ENCODE peak calls at places on chromosomes 2 and 18, in seven cellular contexts. One of them, this sample, is unnamed.

GRCh38 chr2:162297925-162298552 is 20.4 kb downstream of the IFIH1 start:
- DNase-seq in mammary epithelial cell: peak; percentile 58
- DNase-seq in stomach: peak; percentile 60
- DNase-seq in substantia nigra: no peak
- DNase-seq in IMR-90: peak; percentile 81
- DNase-seq in dorsolateral prefrontal cortex: peak; percentile 45
- DNase-seq in prostate gland: peak; percentile 76
- DNase-seq in this sample: no peak

GRCh38 chr2:97662386-97662894 is 1.4 kb downstream of the ACTR1B start:
- DNase-seq in mammary epithelial cell: no peak
- DNase-seq in stomach: no peak
- DNase-seq in substantia nigra: no peak
- DNase-seq in IMR-90: no peak
- DNase-seq in dorsolateral prefrontal cortex: no peak
- DNase-seq in prostate gland: no peak
- DNase-seq in this sample: peak; percentile 59

GRCh38 chr2:68828887-68829708 is 42.1 kb downstream of the BMP10 start:
- DNase-seq in mammary epithelial cell: peak; percentile 88
- DNase-seq in stomach: peak; percentile 94
- DNase-seq in substantia nigra: peak; percentile 84
- DNase-seq in IMR-90: peak; percentile 96
- DNase-seq in dorsolateral prefrontal cortex: peak; percentile 25
- DNase-seq in prostate gland: peak; percentile 95
- DNase-seq in this sample: peak; percentile 97

GRCh38 chr2:12169060-12169406 is 422.6 kb downstream of the LPIN1 start:
- DNase-seq in mammary epithelial cell: peak; percentile 15
- DNase-seq in stomach: no peak
- DNase-seq in substantia nigra: no peak
- DNase-seq in IMR-90: peak; percentile 82
- DNase-seq in dorsolateral prefrontal cortex: no peak
- DNase-seq in prostate gland: no peak
- DNase-seq in this sample: no peak

GRCh38 chr18:25042641-25043051 is 309.3 kb downstream of the ZNF521 start:
- DNase-seq in mammary epithelial cell: no peak
- DNase-seq in stomach: no peak
- DNase-seq in substantia nigra: no peak
- DNase-seq in IMR-90: no peak
- DNase-seq in dorsolateral prefrontal cortex: peak; percentile 66
- DNase-seq in prostate gland: no peak
- DNase-seq in this sample: no peak

GRCh38 chr2:50614056-50614455 is 417.9 kb downstream of the NRXN1 start:
- DNase-seq in mammary epithelial cell: peak; percentile 10
- DNase-seq in stomach: no peak
- DNase-seq in substantia nigra: no peak
- DNase-seq in IMR-90: peak; percentile 59
- DNase-seq in dorsolateral prefrontal cortex: no peak
- DNase-seq in prostate gland: no peak
- DNase-seq in this sample: no peak

GRCh38 chr18:111292-112014 is 46.9 kb upstream of the USP14 start:
- DNase-seq in mammary epithelial cell: peak; percentile 66
- DNase-seq in stomach: peak; percentile 75
- DNase-seq in substantia nigra: no peak
- DNase-seq in IMR-90: peak; percentile 40
- DNase-seq in dorsolateral prefrontal cortex: peak; percentile 66
- DNase-seq in prostate gland: peak; percentile 56
- DNase-seq in this sample: no peak

GRCh38 chr18:5414546-5414945 is 119.0 kb upstream of the ZBTB14 start:
- DNase-seq in mammary epithelial cell: no peak
- DNase-seq in stomach: no peak
- DNase-seq in substantia nigra: no peak
- DNase-seq in IMR-90: no peak
- DNase-seq in dorsolateral prefrontal cortex: no peak
- DNase-seq in prostate gland: no peak
- DNase-seq in this sample: no peak

GRCh38 chr2:71620851-71621251 is 167.5 kb downstream of the DYSF start:
- DNase-seq in mammary epithelial cell: no peak
- DNase-seq in stomach: peak; percentile 11
- DNase-seq in substantia nigra: no peak
- DNase-seq in IMR-90: no peak
- DNase-seq in dorsolateral prefrontal cortex: no peak
- DNase-seq in prostate gland: peak; percentile 1
- DNase-seq in this sample: peak; percentile 52

GRCh38 chr2:50711714-50712113 is 320.2 kb downstream of the NRXN1 start:
- DNase-seq in mammary epithelial cell: no peak
- DNase-seq in stomach: no peak
- DNase-seq in substantia nigra: no peak
- DNase-seq in IMR-90: no peak
- DNase-seq in dorsolateral prefrontal cortex: no peak
- DNase-seq in prostate gland: no peak
- DNase-seq in this sample: no peak

GRCh38 chr18:3973191-3973590 is 481.9 kb downstream of the DLGAP1 start:
- DNase-seq in mammary epithelial cell: no peak
- DNase-seq in stomach: no peak
- DNase-seq in substantia nigra: no peak
- DNase-seq in IMR-90: no peak
- DNase-seq in dorsolateral prefrontal cortex: no peak
- DNase-seq in prostate gland: no peak
- DNase-seq in this sample: no peak

GRCh38 chr18:59818769-59819168 is 81.0 kb upstream of the PMAIP1 start:
- DNase-seq in mammary epithelial cell: no peak
- DNase-seq in stomach: no peak
- DNase-seq in substantia nigra: no peak
- DNase-seq in IMR-90: no peak
- DNase-seq in dorsolateral prefrontal cortex: no peak
- DNase-seq in prostate gland: no peak
- DNase-seq in this sample: no peak

GRCh38 chr18:12765127-12765526 is 62.3 kb downstream of the PSMG2 start:
- DNase-seq in mammary epithelial cell: no peak
- DNase-seq in stomach: no peak
- DNase-seq in substantia nigra: no peak
- DNase-seq in IMR-90: no peak
- DNase-seq in dorsolateral prefrontal cortex: no peak
- DNase-seq in prostate gland: no peak
- DNase-seq in this sample: no peak

GRCh38 chr2:127098711-127099110 is 8.2 kb downstream of the BIN1 start:
- DNase-seq in mammary epithelial cell: no peak
- DNase-seq in stomach: no peak
- DNase-seq in substantia nigra: no peak
- DNase-seq in IMR-90: no peak
- DNase-seq in dorsolateral prefrontal cortex: no peak
- DNase-seq in prostate gland: no peak
- DNase-seq in this sample: no peak

GRCh38 chr18:2903006-2903405 is 56.2 kb downstream of the EMILIN2 start:
- DNase-seq in mammary epithelial cell: peak; percentile 23
- DNase-seq in stomach: no peak
- DNase-seq in substantia nigra: no peak
- DNase-seq in IMR-90: peak; percentile 61
- DNase-seq in dorsolateral prefrontal cortex: no peak
- DNase-seq in prostate gland: no peak
- DNase-seq in this sample: peak; percentile 77

GRCh38 chr2:74593826-74594467 is 39.4 kb downstream of the DOK1 start:
- DNase-seq in mammary epithelial cell: no peak
- DNase-seq in stomach: no peak
- DNase-seq in substantia nigra: no peak
- DNase-seq in IMR-90: no peak
- DNase-seq in dorsolateral prefrontal cortex: no peak
- DNase-seq in prostate gland: no peak
- DNase-seq in this sample: no peak

GRCh38 chr18:50654211-50654610 is 94.3 kb downstream of the MAPK4 start:
- DNase-seq in mammary epithelial cell: no peak
- DNase-seq in stomach: no peak
- DNase-seq in substantia nigra: no peak
- DNase-seq in IMR-90: no peak
- DNase-seq in dorsolateral prefrontal cortex: no peak
- DNase-seq in prostate gland: no peak
- DNase-seq in this sample: no peak

GRCh38 chr2:31324000-31324633 is 90.2 kb downstream of the EHD3 start:
- DNase-seq in mammary epithelial cell: peak; percentile 44
- DNase-seq in stomach: no peak
- DNase-seq in substantia nigra: no peak
- DNase-seq in IMR-90: no peak
- DNase-seq in dorsolateral prefrontal cortex: no peak
- DNase-seq in prostate gland: no peak
- DNase-seq in this sample: no peak

GRCh38 chr2:106282816-106283215 is 88.7 kb upstream of the UXS1 start:
- DNase-seq in mammary epithelial cell: no peak
- DNase-seq in stomach: no peak
- DNase-seq in substantia nigra: no peak
- DNase-seq in IMR-90: no peak
- DNase-seq in dorsolateral prefrontal cortex: no peak
- DNase-seq in prostate gland: no peak
- DNase-seq in this sample: no peak

GRCh38 chr2:150732064-150732463 is 244.6 kb upstream of the RND3 start:
- DNase-seq in mammary epithelial cell: peak; percentile 51
- DNase-seq in stomach: no peak
- DNase-seq in substantia nigra: no peak
- DNase-seq in IMR-90: peak; percentile 86
- DNase-seq in dorsolateral prefrontal cortex: no peak
- DNase-seq in prostate gland: no peak
- DNase-seq in this sample: no peak

GRCh38 chr18:3458378-3458777 is 8.4 kb downstream of the TGIF1 start:
- DNase-seq in mammary epithelial cell: no peak
- DNase-seq in stomach: no peak
- DNase-seq in substantia nigra: no peak
- DNase-seq in IMR-90: peak; percentile 19
- DNase-seq in dorsolateral prefrontal cortex: no peak
- DNase-seq in prostate gland: no peak
- DNase-seq in this sample: no peak

GRCh38 chr2:159961005-159961404 is 101.4 kb downstream of the PLA2R1 start:
- DNase-seq in mammary epithelial cell: peak; percentile 40
- DNase-seq in stomach: no peak
- DNase-seq in substantia nigra: no peak
- DNase-seq in IMR-90: no peak
- DNase-seq in dorsolateral prefrontal cortex: no peak
- DNase-seq in prostate gland: no peak
- DNase-seq in this sample: no peak

GRCh38 chr2:157182834-157183396 is 74.6 kb upstream of the GALNT5 start:
- DNase-seq in mammary epithelial cell: peak; percentile 87
- DNase-seq in stomach: no peak
- DNase-seq in substantia nigra: no peak
- DNase-seq in IMR-90: peak; percentile 97
- DNase-seq in dorsolateral prefrontal cortex: no peak
- DNase-seq in prostate gland: no peak
- DNase-seq in this sample: no peak

GRCh38 chr2:221102896-221103688 is 469.0 kb downstream of the EPHA4 start:
- DNase-seq in mammary epithelial cell: no peak
- DNase-seq in stomach: no peak
- DNase-seq in substantia nigra: no peak
- DNase-seq in IMR-90: no peak
- DNase-seq in dorsolateral prefrontal cortex: no peak
- DNase-seq in prostate gland: no peak
- DNase-seq in this sample: no peak

GRCh38 chr2:235049069-235049468 is 97.3 kb downstream of the SH3BP4 start:
- DNase-seq in mammary epithelial cell: no peak
- DNase-seq in stomach: peak; percentile 88
- DNase-seq in substantia nigra: no peak
- DNase-seq in IMR-90: no peak
- DNase-seq in dorsolateral prefrontal cortex: no peak
- DNase-seq in prostate gland: no peak
- DNase-seq in this sample: peak; percentile 66
- H3K27ac ChIP-seq in mammary epithelial cell: no peak overlapping the region
- H3K27ac ChIP-seq in stomach: peak overlapping the region; percentile 86
- H3K27ac ChIP-seq in substantia nigra: no peak overlapping the region
- H3K27ac ChIP-seq in IMR-90: no peak overlapping the region
- H3K27ac ChIP-seq in dorsolateral prefrontal cortex: no peak overlapping the region
- H3K27ac ChIP-seq in prostate gland: no peak overlapping the region
- H3K27ac ChIP-seq in this sample: no peak overlapping the region

GRCh38 chr2:198697218-198697617 is 760.5 kb downstream of the SATB2 start:
- DNase-seq in mammary epithelial cell: no peak
- DNase-seq in stomach: no peak
- DNase-seq in substantia nigra: no peak
- DNase-seq in IMR-90: no peak
- DNase-seq in dorsolateral prefrontal cortex: no peak
- DNase-seq in prostate gland: no peak
- DNase-seq in this sample: no peak
- H3K27ac ChIP-seq in mammary epithelial cell: no peak overlapping the region
- H3K27ac ChIP-seq in stomach: no peak overlapping the region
- H3K27ac ChIP-seq in substantia nigra: no peak overlapping the region
- H3K27ac ChIP-seq in IMR-90: no peak overlapping the region
- H3K27ac ChIP-seq in dorsolateral prefrontal cortex: no peak overlapping the region
- H3K27ac ChIP-seq in prostate gland: no peak overlapping the region
- H3K27ac ChIP-seq in this sample: no peak overlapping the region

GRCh38 chr2:88599527-88599926 is 27.7 kb downstream of the EIF2AK3 start:
- DNase-seq in mammary epithelial cell: no peak
- DNase-seq in stomach: no peak
- DNase-seq in substantia nigra: no peak
- DNase-seq in IMR-90: no peak
- DNase-seq in dorsolateral prefrontal cortex: no peak
- DNase-seq in prostate gland: no peak
- DNase-seq in this sample: no peak

GRCh38 chr2:88601302-88601701 is 26.0 kb downstream of the EIF2AK3 start:
- DNase-seq in mammary epithelial cell: no peak
- DNase-seq in stomach: no peak
- DNase-seq in substantia nigra: no peak
- DNase-seq in IMR-90: peak; percentile 61
- DNase-seq in dorsolateral prefrontal cortex: no peak
- DNase-seq in prostate gland: no peak
- DNase-seq in this sample: no peak

GRCh38 chr2:88597168-88597567 is 30.1 kb downstream of the EIF2AK3 start:
- DNase-seq in mammary epithelial cell: no peak
- DNase-seq in stomach: no peak
- DNase-seq in substantia nigra: no peak
- DNase-seq in IMR-90: no peak
- DNase-seq in dorsolateral prefrontal cortex: no peak
- DNase-seq in prostate gland: no peak
- DNase-seq in this sample: no peak

GRCh38 chr2:88602022-88602421 is 25.2 kb downstream of the EIF2AK3 start:
- DNase-seq in mammary epithelial cell: no peak
- DNase-seq in stomach: no peak
- DNase-seq in substantia nigra: no peak
- DNase-seq in IMR-90: no peak
- DNase-seq in dorsolateral prefrontal cortex: no peak
- DNase-seq in prostate gland: no peak
- DNase-seq in this sample: no peak

DNA sequence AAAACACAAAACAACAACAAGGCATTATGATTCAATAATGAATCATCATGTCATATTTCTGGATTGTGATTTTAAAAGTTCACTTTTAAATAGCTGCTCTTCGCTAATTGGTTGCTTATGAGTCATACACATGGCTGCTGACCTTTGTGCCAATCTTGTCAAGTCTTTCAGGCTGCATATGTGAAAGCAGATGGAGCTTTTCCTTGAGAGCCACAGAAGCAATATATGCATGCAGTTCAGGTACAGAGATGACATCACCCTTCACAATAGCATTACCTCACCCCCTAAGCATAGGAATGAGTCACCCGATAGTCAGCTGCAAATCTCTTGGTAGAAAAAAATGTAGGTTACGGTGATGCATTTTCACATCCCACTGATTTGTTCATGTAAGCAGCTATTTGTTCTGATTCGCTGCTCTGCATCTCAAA is 27.2 kb downstream of the EIF2AK3 start:
- DNase-seq in mammary epithelial cell: peak; percentile 98
- DNase-seq in stomach: peak; percentile 35
- DNase-seq in substantia nigra: no peak
- DNase-seq in IMR-90: peak; percentile 99
- DNase-seq in dorsolateral prefrontal cortex: peak; percentile 5
- DNase-seq in prostate gland: no peak
- DNase-seq in this sample: no peak
- H3K27ac ChIP-seq in mammary epithelial cell: peak overlapping the region; percentile 72
- H3K27ac ChIP-seq in stomach: peak overlapping the region; percentile 55
- H3K27ac ChIP-seq in substantia nigra: no peak overlapping the region
- H3K27ac ChIP-seq in IMR-90: no peak overlapping the region
- H3K27ac ChIP-seq in dorsolateral prefrontal cortex: peak overlapping the region; percentile 35
- H3K27ac ChIP-seq in prostate gland: peak overlapping the region; percentile 11
- H3K27ac ChIP-seq in this sample: peak overlapping the region; percentile 5

GRCh38 chr2:215434447-215435260 is 1.2 kb downstream of the FN1 start:
- DNase-seq in mammary epithelial cell: no peak
- DNase-seq in stomach: no peak
- DNase-seq in substantia nigra: no peak
- DNase-seq in IMR-90: no peak
- DNase-seq in dorsolateral prefrontal cortex: no peak
- DNase-seq in prostate gland: no peak
- DNase-seq in this sample: no peak
- H3K27ac ChIP-seq in mammary epithelial cell: peak overlapping the region; percentile 76
- H3K27ac ChIP-seq in stomach: peak overlapping the region; percentile 90
- H3K27ac ChIP-seq in substantia nigra: no peak overlapping the region
- H3K27ac ChIP-seq in IMR-90: peak overlapping the region; percentile 94
- H3K27ac ChIP-seq in dorsolateral prefrontal cortex: no peak overlapping the region
- H3K27ac ChIP-seq in prostate gland: no peak overlapping the region
- H3K27ac ChIP-seq in this sample: peak overlapping the region; percentile 95

This sample was measured in coronary artery.